ENCODE peak calls at places on chromosome 18, in six cellular contexts. One of them, this sample, is unnamed.

GRCh38 chr18:74540689-74541421 is 6.6 kb downstream of the CNDP1 start:
- DNase-seq in lung: no peak
- DNase-seq in K562: no peak
- DNase-seq in trophoblast cell: peak; percentile 8
- DNase-seq in SJSA1: no peak
- DNase-seq in psoas muscle: no peak
- DNase-seq in this sample: no peak

GRCh38 chr18:75360941-75361340 is 66.6 kb downstream of the SMIM21 start:
- DNase-seq in K562: no peak
- DNase-seq in lung: no peak
- DNase-seq in SJSA1: peak; percentile 92
- DNase-seq in psoas muscle: no peak
- DNase-seq in trophoblast cell: no peak
- DNase-seq in this sample: no peak

GRCh38 chr18:49728542-49728941 is 84.8 kb downstream of the ACAA2 start:
- DNase-seq in K562: peak; percentile 37
- DNase-seq in trophoblast cell: peak; percentile 68
- DNase-seq in psoas muscle: peak; percentile 53
- DNase-seq in lung: peak; percentile 63
- DNase-seq in SJSA1: no peak
- DNase-seq in this sample: peak; percentile 58

GRCh38 chr18:21064347-21064746 is 47.3 kb downstream of the ROCK1 start:
- DNase-seq in SJSA1: no peak
- DNase-seq in lung: no peak
- DNase-seq in trophoblast cell: peak; percentile 15
- DNase-seq in K562: no peak
- DNase-seq in psoas muscle: no peak
- DNase-seq in this sample: no peak

GRCh38 chr18:79402977-79403722 is 7.4 kb downstream of the NFATC1 start:
- DNase-seq in K562: no peak
- DNase-seq in lung: peak; percentile 60
- DNase-seq in SJSA1: no peak
- DNase-seq in trophoblast cell: peak; percentile 68
- DNase-seq in psoas muscle: peak; percentile 89
- DNase-seq in this sample: peak; percentile 87

GRCh38 chr18:57062841-57063240 is 84.0 kb upstream of the BOD1L2 start:
- DNase-seq in K562: no peak
- DNase-seq in trophoblast cell: no peak
- DNase-seq in SJSA1: no peak
- DNase-seq in lung: no peak
- DNase-seq in psoas muscle: no peak
- DNase-seq in this sample: no peak

GRCh38 chr18:51134721-51135120 is 62.8 kb downstream of the MEX3C start:
- DNase-seq in psoas muscle: no peak
- DNase-seq in trophoblast cell: peak; percentile 51
- DNase-seq in lung: no peak
- DNase-seq in SJSA1: no peak
- DNase-seq in K562: no peak
- DNase-seq in this sample: no peak

GRCh38 chr18:69161383-69162028 is 239.2 kb upstream of the DOK6 start:
- DNase-seq in lung: no peak
- DNase-seq in SJSA1: no peak
- DNase-seq in K562: no peak
- DNase-seq in psoas muscle: no peak
- DNase-seq in trophoblast cell: no peak
- DNase-seq in this sample: no peak

GRCh38 chr18:59352250-59352855 is 6.7 kb downstream of the LMAN1 start:
- DNase-seq in K562: no peak
- DNase-seq in trophoblast cell: no peak
- DNase-seq in psoas muscle: no peak
- DNase-seq in SJSA1: no peak
- DNase-seq in lung: no peak
- DNase-seq in this sample: no peak

GRCh38 chr18:35998967-35999366 is 26.5 kb downstream of the RMP24 start:
- DNase-seq in psoas muscle: no peak
- DNase-seq in K562: peak; percentile 43
- DNase-seq in SJSA1: no peak
- DNase-seq in trophoblast cell: peak; percentile 26
- DNase-seq in lung: no peak
- DNase-seq in this sample: no peak

GRCh38 chr18:22335644-22336275 is 82.0 kb downstream of the CTAGE1 start:
- DNase-seq in trophoblast cell: peak; percentile 22
- DNase-seq in K562: no peak
- DNase-seq in lung: no peak
- DNase-seq in SJSA1: no peak
- DNase-seq in psoas muscle: no peak
- DNase-seq in this sample: peak; percentile 76

GRCh38 chr18:22339913-22340312 is 77.8 kb downstream of the CTAGE1 start:
- DNase-seq in trophoblast cell: no peak
- DNase-seq in SJSA1: no peak
- DNase-seq in psoas muscle: no peak
- DNase-seq in K562: no peak
- DNase-seq in lung: no peak
- DNase-seq in this sample: no peak

GRCh38 chr18:22336406-22336805 is 81.3 kb downstream of the CTAGE1 start:
- DNase-seq in SJSA1: no peak
- DNase-seq in K562: no peak
- DNase-seq in psoas muscle: no peak
- DNase-seq in trophoblast cell: no peak
- DNase-seq in lung: no peak
- DNase-seq in this sample: no peak

GRCh38 chr18:22337311-22337710 is 80.4 kb downstream of the CTAGE1 start:
- DNase-seq in K562: no peak
- DNase-seq in psoas muscle: no peak
- DNase-seq in lung: no peak
- DNase-seq in trophoblast cell: peak; percentile 18
- DNase-seq in SJSA1: no peak
- DNase-seq in this sample: no peak

GRCh38 chr18:22337878-22338277 is 79.8 kb downstream of the CTAGE1 start:
- DNase-seq in trophoblast cell: no peak
- DNase-seq in lung: no peak
- DNase-seq in K562: no peak
- DNase-seq in SJSA1: no peak
- DNase-seq in psoas muscle: no peak
- DNase-seq in this sample: no peak
- H3K4me3 ChIP-seq in trophoblast cell: no peak overlapping the region
- H3K4me3 ChIP-seq in lung: no peak overlapping the region
- H3K4me3 ChIP-seq in K562: no peak overlapping the region
- H3K4me3 ChIP-seq in SJSA1: no peak overlapping the region
- H3K4me3 ChIP-seq in psoas muscle: no peak overlapping the region
- H3K4me3 ChIP-seq in this sample: no peak overlapping the region

DNA sequence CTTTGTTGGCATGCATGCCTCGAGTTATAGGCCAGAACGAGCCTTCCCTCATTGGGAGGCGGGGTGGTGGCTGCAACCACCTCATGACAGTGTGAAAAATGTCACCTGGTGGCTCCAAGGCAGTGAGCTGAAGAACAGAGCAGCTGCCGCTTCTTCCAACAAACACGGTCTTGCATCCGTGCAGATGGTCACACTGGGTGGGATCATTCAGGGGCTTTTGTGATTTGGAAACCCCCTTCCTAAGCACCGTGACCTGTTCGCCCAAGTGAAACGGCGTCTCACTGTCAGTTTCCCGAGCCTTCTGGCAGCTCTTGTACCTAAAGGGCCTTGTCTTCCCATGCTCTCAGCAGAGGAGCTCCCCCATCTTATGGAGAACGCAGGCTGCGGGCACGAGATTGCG is 159.7 kb downstream of the NAPG start:
- DNase-seq in SJSA1: no peak
- DNase-seq in trophoblast cell: no peak
- DNase-seq in lung: no peak
- DNase-seq in psoas muscle: no peak
- DNase-seq in K562: no peak
- DNase-seq in this sample: no peak
- H3K4me1 ChIP-seq in SJSA1: peaks cover 14% of the 10 kb centered on the region
- H3K4me1 ChIP-seq in trophoblast cell: peaks cover 7% of the 10 kb centered on the region
- H3K4me1 ChIP-seq in lung: no peaks in the 10 kb centered on the region
- H3K4me1 ChIP-seq in psoas muscle: no peaks in the 10 kb centered on the region
- H3K4me1 ChIP-seq in K562: no peaks in the 10 kb centered on the region
- H3K4me1 ChIP-seq in this sample: no peaks in the 10 kb centered on the region

GRCh38 chr18:23727707-23728493 is 38.6 kb downstream of the LAMA3 start:
- DNase-seq in psoas muscle: no peak
- DNase-seq in K562: no peak
- DNase-seq in lung: no peak
- DNase-seq in trophoblast cell: no peak
- DNase-seq in SJSA1: no peak
- DNase-seq in this sample: no peak

GRCh38 chr18:23733895-23734294 is 44.6 kb downstream of the LAMA3 start:
- DNase-seq in lung: no peak
- DNase-seq in trophoblast cell: no peak
- DNase-seq in psoas muscle: no peak
- DNase-seq in K562: no peak
- DNase-seq in SJSA1: no peak
- DNase-seq in this sample: no peak

GRCh38 chr18:23735021-23735464 is 45.8 kb downstream of the LAMA3 start:
- DNase-seq in lung: no peak
- DNase-seq in K562: no peak
- DNase-seq in psoas muscle: no peak
- DNase-seq in SJSA1: no peak
- DNase-seq in trophoblast cell: no peak
- DNase-seq in this sample: no peak

GRCh38 chr18:23730850-23731249 is 41.6 kb downstream of the LAMA3 start:
- DNase-seq in SJSA1: no peak
- DNase-seq in trophoblast cell: no peak
- DNase-seq in K562: no peak
- DNase-seq in lung: no peak
- DNase-seq in psoas muscle: no peak
- DNase-seq in this sample: no peak

GRCh38 chr18:23732439-23732838 is 43.2 kb downstream of the LAMA3 start:
- DNase-seq in psoas muscle: no peak
- DNase-seq in trophoblast cell: peak; percentile 67
- DNase-seq in SJSA1: no peak
- DNase-seq in lung: no peak
- DNase-seq in K562: no peak
- DNase-seq in this sample: no peak
- H3K27ac ChIP-seq in psoas muscle: no peak overlapping the region
- H3K27ac ChIP-seq in trophoblast cell: no peak overlapping the region
- H3K27ac ChIP-seq in SJSA1: no peak overlapping the region
- H3K27ac ChIP-seq in lung: no peak overlapping the region
- H3K27ac ChIP-seq in K562: no peak overlapping the region
- H3K27ac ChIP-seq in this sample: no peak overlapping the region

DNA sequence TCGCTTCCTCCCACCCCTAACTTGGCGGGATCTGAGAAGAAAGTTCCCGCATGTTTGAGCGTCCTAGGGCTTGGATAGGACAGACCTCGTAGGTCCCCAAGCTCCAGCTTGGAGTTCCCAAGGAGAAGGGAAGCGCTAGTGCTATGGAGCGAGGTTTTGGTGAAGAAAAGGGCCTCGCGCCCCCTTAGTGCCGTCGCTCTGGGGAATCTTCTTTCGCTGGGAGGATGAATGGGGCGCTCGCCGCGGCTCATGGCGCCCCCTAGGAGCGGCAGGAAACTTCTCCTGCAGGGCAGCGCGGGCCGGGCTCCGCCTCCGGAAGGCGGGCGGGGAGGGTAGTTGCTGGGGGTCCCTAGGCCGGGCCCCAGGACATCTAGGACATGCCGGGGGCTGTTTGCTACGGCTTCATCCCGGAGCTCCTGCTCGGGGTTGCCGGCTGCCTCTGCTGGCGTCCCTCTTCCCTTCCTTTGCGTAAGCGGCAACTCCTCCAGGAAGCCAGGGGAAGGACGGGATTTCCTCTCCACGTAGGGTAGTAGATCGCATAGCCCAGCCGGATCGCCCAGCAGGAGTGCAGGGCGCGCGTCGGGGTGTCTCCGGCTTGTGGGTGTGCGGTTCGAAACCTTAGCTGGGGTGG is 11.9 kb upstream of the SKOR2 start:
- DNase-seq in trophoblast cell: no peak
- DNase-seq in SJSA1: no peak
- DNase-seq in lung: no peak
- DNase-seq in psoas muscle: no peak
- DNase-seq in K562: no peak
- DNase-seq in this sample: no peak
- H3K4me3 ChIP-seq in trophoblast cell: no peak overlapping the region
- H3K4me3 ChIP-seq in SJSA1: peak overlapping the region; percentile 44
- H3K4me3 ChIP-seq in lung: no peak overlapping the region
- H3K4me3 ChIP-seq in psoas muscle: peak overlapping the region; percentile 54
- H3K4me3 ChIP-seq in K562: no peak overlapping the region
- H3K4me3 ChIP-seq in this sample: peak overlapping the region; percentile 11

This sample was measured in right cardiac atrium.